ENCODE peak calls at places on chromosome 18, in five cellular contexts. J is anterior cingulate cortex, U is dorsolateral prefrontal cortex, L is HEK293T, X is kidney epithelial cell. O is an unnamed sample.

GRCh38 chr18:45760443-45761036 is 36.6 kb downstream of the SLC14A1 start:
- DNase-seq in J (no peak), U (no peak), L (peak), X (no peak), O (no peak)

GRCh38 chr18:71028285-71028762 is 739.5 kb downstream of the SOCS6 start:
- DNase-seq in J (no peak), U (no peak), L (no peak), X (no peak), O (no peak)

GRCh38 chr18:48736316-48736715 is 197.5 kb downstream of the CTIF start:
- DNase-seq in J (no peak), U (no peak), L (no peak), X (no peak), O (no peak)

GRCh38 chr18:62420513-62421209 is 95.6 kb downstream of the TNFRSF11A start:
- DNase-seq in J (no peak), U (no peak), L (no peak), X (no peak), O (peak)

GRCh38 chr18:76149284-76149683 is 345.8 kb downstream of the ZNF516 start:
- DNase-seq in J (no peak), U (no peak), L (no peak), X (no peak), O (no peak)

GRCh38 chr18:79378416-79379250 is 17.1 kb upstream of the NFATC1 start:
- DNase-seq in J (peak), U (peak), L (peak), X (peak), O (peak)

GRCh38 chr18:44537521-44537920 is 143.2 kb upstream of the SETBP1 start:
- DNase-seq in J (no peak), U (no peak), L (no peak), X (peak), O (no peak)

GRCh38 chr18:12911025-12911927 is 27.2 kb upstream of the PTPN2 start:
- DNase-seq in J (no peak), U (no peak), L (no peak), X (no peak), O (peak)

GRCh38 chr18:43001821-43002220 is 113.7 kb downstream of the RIT2 start:
- DNase-seq in J (no peak), U (no peak), L (no peak), X (no peak), O (no peak)

GRCh38 chr18:63183263-63183662 is 136.3 kb downstream of the BCL2 start:
- DNase-seq in J (no peak), U (no peak), L (no peak), X (no peak), O (no peak)

GRCh38 chr18:79609021-79609461 is 70.6 kb upstream of the CTDP1 start:
- DNase-seq in J (no peak), U (peak), L (no peak), X (no peak), O (no peak)

GRCh38 chr18:11661430-11661829 is 27.6 kb upstream of the GNAL start:
- DNase-seq in J (no peak), U (no peak), L (no peak), X (no peak), O (no peak)

GRCh38 chr18:39558658-39559057 is 1993.1 kb upstream of the CELF4 start:
- DNase-seq in J (no peak), U (no peak), L (no peak), X (no peak), O (no peak)

GRCh38 chr18:25735447-25735846 is 355.0 kb downstream of the SS18 start:
- DNase-seq in J (no peak), U (no peak), L (no peak), X (no peak), O (no peak)

GRCh38 chr18:79069792-79070151 is 578 bp downstream of the ATP9B start:
- DNase-seq in J (no peak), U (no peak), L (no peak), X (no peak), O (no peak)

GRCh38 chr18:54181856-54182612 is 42.4 kb downstream of the MBD2 start:
- DNase-seq in J (no peak), U (no peak), L (no peak), X (no peak), O (no peak)

GRCh38 chr18:29874519-29875098 is 1167.9 kb downstream of the DSC3 start:
- DNase-seq in J (no peak), U (no peak), L (peak), X (peak), O (no peak)

GRCh38 chr18:5058768-5059539 is 138.1 kb downstream of the AKAIN1 start:
- DNase-seq in J (no peak), U (no peak), L (no peak), X (no peak), O (no peak)

GRCh38 chr18:58264846-58265245 is 220.8 kb downstream of the NEDD4L start:
- DNase-seq in J (no peak), U (no peak), L (no peak), X (no peak), O (no peak)

GRCh38 chr18:61992285-61992684 is 99.5 kb upstream of the RNF152 start:
- DNase-seq in J (no peak), U (no peak), L (no peak), X (peak), O (no peak)

GRCh38 chr18:57439985-57440330 is 4.8 kb downstream of the ONECUT2 start:
- DNase-seq in J (no peak), U (no peak), L (no peak), X (no peak), O (no peak)

GRCh38 chr18:43919565-43919964 is 642.3 kb upstream of the SYT4 start:
- DNase-seq in J (no peak), U (no peak), L (no peak), X (no peak), O (no peak)

GRCh38 chr18:45290364-45290763 is 324.9 kb upstream of the SLC14A2 start:
- DNase-seq in J (no peak), U (no peak), L (no peak), X (no peak), O (no peak)

GRCh38 chr18:61608306-61608705 is 275.1 kb downstream of the CDH20 start:
- DNase-seq in J (no peak), U (no peak), L (no peak), X (no peak), O (no peak)

GRCh38 chr18:7557891-7558454 is 9.1 kb upstream of the PTPRM start:
- DNase-seq in J (no peak), U (no peak), L (no peak), X (no peak), O (no peak)

GRCh38 chr18:2096581-2096980 is 474.7 kb downstream of the METTL4 start:
- DNase-seq in J (no peak), U (no peak), L (no peak), X (no peak), O (no peak)

GRCh38 chr18:80175451-80176235 is 66.6 kb downstream of the ADNP2 start:
- DNase-seq in J (no peak), U (no peak), L (no peak), X (no peak), O (no peak)

GRCh38 chr18:23053756-23054457 is 81.4 kb upstream of the CABLES1 start:
- DNase-seq in J (no peak), U (no peak), L (peak), X (peak), O (no peak)

GRCh38 chr18:49560277-49561126 is 1.4 kb upstream of the LIPG start:
- DNase-seq in J (no peak), U (no peak), L (peak), X (no peak), O (no peak)

GRCh38 chr18:58015045-58015444 is 29.0 kb upstream of the NEDD4L start:
- DNase-seq in J (no peak), U (no peak), L (no peak), X (no peak), O (peak)

GRCh38 chr18:56645415-56646016 is 5.6 kb upstream of the WDR7 start:
- DNase-seq in J (no peak), U (no peak), L (no peak), X (no peak), O (no peak)